ENCODE peak calls at places on chromosomes 13 and 19, in four cellular contexts. R, L, B and J are unnamed samples.

GRCh38 chr13:51380269-51380668 is 40.8 kb downstream of the SERPINE3 start:
- DNase-seq in B (no peak), R (peak; percentile 76), L (no peak), J (peak; percentile 33)

GRCh38 chr13:111129465-111130110 is 14.5 kb downstream of the ARHGEF7 start:
- DNase-seq in R (no peak), L (no peak), B (no peak), J (no peak)

GRCh38 chr13:73337511-73337910 is 278.7 kb downstream of the KLF5 start:
- DNase-seq in L (no peak), R (no peak), B (no peak), J (peak; percentile 39)

GRCh38 chr13:30526612-30527217 is 61.0 kb upstream of the HMGB1 start:
- DNase-seq in R (no peak), L (no peak), B (peak; percentile 58), J (no peak)

GRCh38 chr19:33795370-33796163 is 1.1 kb upstream of the KCTD15 start:
- DNase-seq in R (peak; percentile 88), L (peak; percentile 91), B (peak; percentile 79), J (peak; percentile 75)

GRCh38 chr19:34201133-34201532 is 28.8 kb downstream of the LSM14A start:
- DNase-seq in B (no peak), L (no peak), R (no peak), J (no peak)

GRCh38 chr13:95533545-95534135 is 18.9 kb upstream of the CLDN10 start:
- DNase-seq in R (peak; percentile 57), B (no peak), L (no peak), J (no peak)

GRCh38 chr13:99656843-99657506 is 155.7 kb downstream of the TM9SF2 start:
- DNase-seq in B (no peak), R (no peak), L (no peak), J (no peak)

GRCh38 chr13:31090921-31091624 is 70.6 kb downstream of the HSPH1 start:
- DNase-seq in L (no peak), B (no peak), R (peak; percentile 70), J (no peak)

GRCh38 chr13:80783926-80784325 is 443.0 kb upstream of the SPRY2 start:
- DNase-seq in L (no peak), B (no peak), R (no peak), J (no peak)

GRCh38 chr19:48844472-48844871 is 8.2 kb upstream of the HSD17B14 start:
- DNase-seq in L (no peak), R (peak; percentile 35), B (no peak), J (peak; percentile 40)

GRCh38 chr19:50850738-50851137 is 4.0 kb upstream of the KLK3 start:
- DNase-seq in B (no peak), R (no peak), L (no peak), J (no peak)

GRCh38 chr13:107964356-107964755 is 251.0 kb downstream of the LIG4 start:
- DNase-seq in B (no peak), L (no peak), R (no peak), J (no peak)

GRCh38 chr19:27793644-27794443 is 1419.1 kb downstream of the UQCRFS1 start:
- DNase-seq in R (peak; percentile 93), B (peak; percentile 96), L (peak; percentile 88), J (peak; percentile 92)

GRCh38 chr19:13228561-13228960 is 78.3 kb downstream of the IER2 start:
- DNase-seq in B (no peak), L (no peak), R (no peak), J (no peak)

GRCh38 chr13:30870049-30870884 is 35.8 kb upstream of the MEDAG start:
- DNase-seq in B (peak; percentile 90), R (peak; percentile 99), L (peak; percentile 81), J (peak; percentile 86)

GRCh38 chr13:23025848-23026608 is 154.8 kb upstream of the SGCG start:
- DNase-seq in R (no peak), L (no peak), B (no peak), J (no peak)

GRCh38 chr19:41897181-41897580 is 14.2 kb downstream of the ARHGEF1 start:
- DNase-seq in L (no peak), R (no peak), B (no peak), J (no peak)

GRCh38 chr19:6246174-6247006 is 33.4 kb downstream of the MLLT1 start:
- DNase-seq in B (no peak), R (no peak), L (no peak), J (no peak)

GRCh38 chr13:100301418-100301817 is 212.5 kb downstream of the PCCA start:
- DNase-seq in R (no peak), L (no peak), B (no peak), J (peak; percentile 20)

GRCh38 chr13:59527500-59527899 is 636.2 kb downstream of the DIAPH3 start:
- DNase-seq in L (no peak), B (no peak), R (no peak), J (no peak)

GRCh38 chr19:15466851-15467733 is 2.7 kb upstream of the RASAL3 start:
- DNase-seq in L (no peak), R (peak; percentile 99), B (no peak), J (no peak)

GRCh38 chr19:34600366-34600765 is 76.6 kb downstream of the SCGB2B2 start:
- DNase-seq in B (no peak), L (no peak), R (no peak), J (no peak)

GRCh38 chr19:50967924-50968708 is 1.3 kb downstream of the KLK6 start:
- DNase-seq in B (no peak), R (no peak), L (no peak), J (peak; percentile 49)

GRCh38 chr19:37725181-37725580 is 5.6 kb upstream of the ZNF607 start:
- DNase-seq in B (no peak), L (no peak), R (no peak), J (no peak)

GRCh38 chr19:37719111-37719926 is at the start of gene ZNF607:
- DNase-seq in R (peak; percentile 91), B (peak; percentile 92), L (peak; percentile 95), J (peak; percentile 91)

GRCh38 chr19:37718357-37718756 is 1.2 kb downstream of the ZNF607 start:
- DNase-seq in B (no peak), R (no peak), L (no peak), J (peak; percentile 2)

GRCh38 chr19:37716140-37716539 is 3.4 kb downstream of the ZNF607 start:
- DNase-seq in B (no peak), L (no peak), R (no peak), J (no peak)

GRCh38 chr19:37719927-37720265 is 335 bp upstream of the ZNF607 start:
- DNase-seq in R (no peak), L (no peak), B (no peak), J (no peak)
- TF ChIP-seq CTCF in R (peak; percentile 1), L (peak; percentile 0), B (no peak), J (no peak)

DNA sequence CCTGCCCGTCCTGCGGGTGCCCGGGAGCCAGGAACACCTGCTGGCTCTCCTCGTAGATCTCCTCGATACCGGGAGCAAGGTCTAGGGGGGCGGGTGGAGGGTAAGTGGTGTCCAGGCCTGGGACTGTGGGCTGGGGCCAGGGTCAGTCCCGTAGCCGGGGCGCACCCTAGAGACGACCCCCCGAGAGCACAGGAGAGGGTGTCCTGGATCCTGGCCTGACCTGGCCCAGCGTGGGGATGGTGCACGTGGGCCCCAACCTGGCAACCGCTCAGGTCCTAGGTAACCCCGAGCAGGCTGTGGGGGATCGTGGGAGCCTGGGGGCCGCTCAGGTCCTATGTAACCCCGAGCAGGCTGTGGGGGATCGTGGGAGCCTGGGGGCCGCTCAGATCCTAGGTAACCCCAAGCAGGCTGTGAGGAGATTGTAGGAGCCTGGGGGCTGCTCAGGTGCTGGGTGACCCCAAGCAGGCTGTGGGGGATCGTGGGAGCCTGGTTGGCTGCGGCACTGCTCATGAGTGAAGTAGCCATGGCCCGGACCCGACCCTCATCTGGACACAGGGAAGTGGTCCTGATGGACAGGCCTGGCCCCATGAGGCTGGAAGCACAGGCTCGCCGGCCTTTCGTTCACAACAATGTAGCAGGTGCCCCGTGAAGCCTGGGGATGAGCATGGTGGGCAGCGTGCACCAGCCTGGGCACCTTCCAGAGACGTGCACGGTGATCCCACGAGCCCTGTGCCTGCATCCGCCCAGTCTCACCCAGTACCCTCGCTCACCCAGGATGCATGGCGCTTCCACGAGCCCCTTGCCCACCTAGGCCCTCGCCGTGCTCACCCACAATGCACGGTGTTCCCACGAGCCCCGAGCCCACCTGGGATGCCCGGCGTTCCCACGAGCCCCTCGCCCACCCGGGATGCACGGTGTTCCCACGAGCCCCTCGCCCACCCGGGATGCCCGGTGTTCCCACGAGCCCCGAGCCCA is 6.2 kb downstream of the GPX4 start:
- DNase-seq in L (peak; percentile 49), R (no peak), B (no peak), J (no peak)
- H3K4me1 ChIP-seq in L (peaks cover 22% of the 10 kb centered on the region), R (peaks cover 8% of the 10 kb centered on the region), B (peaks cover 6% of the 10 kb centered on the region), J (peaks cover 18% of the 10 kb centered on the region)

DNA sequence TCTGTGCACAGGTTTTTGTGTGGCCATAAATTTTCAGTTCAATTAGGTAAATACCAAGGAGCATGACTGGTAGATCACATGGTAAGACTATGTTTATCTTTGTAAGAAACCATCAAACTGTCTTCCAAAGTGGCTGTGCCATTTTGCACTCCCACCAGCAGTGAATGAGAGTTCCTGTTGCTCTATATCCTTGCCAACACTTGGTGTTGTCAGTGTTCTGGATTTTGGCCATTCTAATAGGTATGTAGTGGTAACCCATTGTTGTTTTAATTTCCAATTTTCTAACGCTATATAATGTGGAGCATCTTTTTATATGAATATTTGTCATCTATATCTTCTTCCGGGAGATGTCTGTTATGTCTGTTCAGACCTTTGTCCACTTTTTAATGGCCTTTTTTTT is 51.7 kb upstream of the MED4 start:
- DNase-seq in R (no peak), B (no peak), L (no peak), J (no peak)
- TF ChIP-seq CTCF in R (no peak), B (no peak), L (no peak), J (no peak)

GRCh38 chr19:1516395-1516753 is 3.6 kb upstream of the ADAMTSL5 start:
- DNase-seq in R (no peak), B (no peak), L (no peak), J (no peak)
- H3K4me1 ChIP-seq in R (no peaks in the 10 kb centered on the region), B (peaks cover 6% of the 10 kb centered on the region), L (no peaks in the 10 kb centered on the region), J (peaks cover 4% of the 10 kb centered on the region)

GRCh38 chr19:11050323-11051114 is 38.7 kb upstream of the LDLR start:
- DNase-seq in L (no peak), R (no peak), B (no peak), J (no peak)

GRCh38 chr19:11058246-11059030 is 30.8 kb upstream of the LDLR start:
- DNase-seq in R (no peak), B (no peak), L (no peak), J (no peak)

GRCh38 chr19:11052391-11052790 is 36.9 kb upstream of the LDLR start:
- DNase-seq in R (no peak), B (no peak), L (no peak), J (no peak)

GRCh38 chr19:11054628-11055027 is 34.6 kb upstream of the LDLR start:
- DNase-seq in B (no peak), L (no peak), R (no peak), J (no peak)

GRCh38 chr19:11054200-11054599 is 35.1 kb upstream of the LDLR start:
- DNase-seq in B (no peak), R (no peak), L (no peak), J (no peak)
- TF ChIP-seq CTCF in B (no peak), R (no peak), L (no peak), J (no peak)